ENCODE peak calls at places on chromosomes 13 and 19, in seven cellular contexts. R is ovary, D is A549, C is HepG2, Q is GM12878, U is tibial nerve, J is suprapubic skin. Y is an unnamed sample.

GRCh38 chr19:16263115-16263839 is 61.3 kb upstream of the KLF2 start:
- DNase-seq in U (no peak), J (no peak), Q (no peak), C (no peak), D (no peak), R (no peak), Y (no peak)

GRCh38 chr13:51811920-51812328 is 8.0 kb upstream of the DHRS12 start:
- DNase-seq in U (no peak), R (no peak), D (no peak), C (no peak), J (no peak), Q (no peak), Y (no peak)

GRCh38 chr13:25796474-25796873 is 255.3 kb downstream of the SHISA2 start:
- DNase-seq in J (no peak), C (no peak), D (no peak), U (no peak), R (no peak), Q (no peak), Y (no peak)

GRCh38 chr19:15476334-15476733 is 3.0 kb downstream of the PGLYRP2 start:
- DNase-seq in D (no peak), U (no peak), Q (no peak), R (no peak), J (no peak), C (no peak), Y (no peak)

GRCh38 chr13:25196971-25197370 is 24.9 kb upstream of the AMER2 start:
- DNase-seq in R (no peak), Q (no peak), U (no peak), C (no peak), J (no peak), D (no peak), Y (no peak)

GRCh38 chr19:36898422-36898821 is 17.7 kb downstream of the ZNF829 start:
- DNase-seq in Q (no peak), R (no peak), C (no peak), U (no peak), J (no peak), D (no peak), Y (no peak)

GRCh38 chr13:36212789-36213188 is 1.6 kb downstream of the SOHLH2 start:
- DNase-seq in C (no peak), R (no peak), J (no peak), Q (no peak), D (no peak), U (no peak), Y (no peak)

GRCh38 chr19:5238700-5239099 is 101.9 kb downstream of the PTPRS start:
- DNase-seq in R (no peak), J (no peak), Q (no peak), U (no peak), D (no peak), C (no peak), Y (peak)

GRCh38 chr13:111659236-111659635 is 338.8 kb downstream of the TEX29 start:
- DNase-seq in R (no peak), J (no peak), C (no peak), Q (no peak), U (no peak), D (no peak), Y (no peak)

GRCh38 chr13:76038920-76039716 is 403.0 kb downstream of the LMO7 start:
- DNase-seq in R (no peak), J (no peak), D (no peak), U (no peak), C (no peak), Q (no peak), Y (no peak)

GRCh38 chr13:73984949-73985691 is 149.1 kb downstream of the KLF12 start:
- DNase-seq in R (no peak), C (no peak), U (no peak), J (no peak), Q (no peak), D (no peak), Y (peak)

GRCh38 chr13:113901642-113902041 is 37.8 kb upstream of the GAS6 start:
- DNase-seq in U (no peak), R (no peak), C (no peak), Q (no peak), D (no peak), J (no peak), Y (no peak)

GRCh38 chr13:98300956-98301641 is 124.0 kb upstream of the RNF113B start:
- DNase-seq in Q (no peak), R (no peak), U (no peak), C (peak), J (no peak), D (no peak), Y (no peak)

GRCh38 chr19:1267441-1268391 is 1.4 kb upstream of the CIRBP start:
- DNase-seq in C (no peak), R (peak), U (no peak), Q (no peak), J (peak), D (no peak), Y (no peak)

GRCh38 chr19:1268392-1269064 is 604 bp upstream of the CIRBP start:
- DNase-seq in R (no peak), Q (no peak), J (peak), D (no peak), C (no peak), U (no peak), Y (no peak)

GRCh38 chr19:1269478-1270167 is 491 bp downstream of the CIRBP start:
- DNase-seq in Q (no peak), D (peak), C (peak), J (peak), R (peak), U (peak), Y (peak)

GRCh38 chr19:1270168-1270853 is 1.2 kb downstream of the CIRBP start:
- DNase-seq in D (no peak), R (no peak), C (no peak), U (no peak), Q (no peak), J (no peak), Y (peak)

DNA sequence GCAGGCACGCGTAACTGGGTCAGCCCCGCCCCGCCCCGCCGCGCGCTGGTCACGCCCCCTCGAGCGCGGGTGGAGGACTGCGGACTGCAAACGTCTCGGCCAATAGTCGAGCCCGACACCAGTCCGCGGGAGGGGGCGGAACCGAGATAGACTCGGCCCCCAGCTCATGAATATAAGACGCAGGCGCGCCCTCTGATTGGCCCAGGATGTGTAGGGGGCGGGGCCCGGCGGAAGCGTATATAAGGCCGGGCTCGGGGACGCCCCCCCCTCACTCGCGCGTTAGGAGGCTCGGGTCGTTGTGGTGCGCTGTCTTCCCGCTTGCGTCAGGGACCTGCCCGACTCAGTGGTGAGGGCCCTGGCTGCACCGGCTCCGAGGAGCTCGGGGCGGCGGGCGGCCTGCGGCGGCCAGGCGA is at the start of gene CIRBP:
- DNase-seq in Q (peak), U (peak), R (peak), D (peak), J (peak), C (peak), Y (peak)
- TF ChIP-seq EP300 in Q (no peak), U (peak), R (no peak), D (no peak), J (no peak), C (no peak), Y (no peak)

DNA sequence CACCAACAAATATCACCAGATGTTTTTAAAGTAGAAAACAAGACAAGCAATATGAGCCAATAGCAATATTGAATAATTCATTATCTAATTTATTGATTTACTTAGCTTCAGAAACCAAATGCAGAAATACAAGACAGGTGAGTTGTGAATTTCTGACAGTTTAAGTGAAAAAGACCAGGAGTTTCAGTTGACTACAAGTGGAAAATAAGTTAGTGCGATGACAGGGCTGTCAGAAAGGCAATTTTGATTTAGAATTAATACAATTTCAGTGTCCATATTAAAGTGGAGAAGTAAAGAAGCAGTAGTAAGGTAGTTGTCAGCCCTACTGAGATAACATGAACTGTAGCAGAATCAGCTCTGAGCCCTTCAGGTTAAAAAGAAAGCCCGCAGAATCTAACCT is 1066.7 kb upstream of the ATXN8OS start:
- DNase-seq in Q (no peak), R (no peak), J (no peak), U (no peak), D (no peak), C (no peak), Y (no peak)
- TF ChIP-seq EP300 in Q (no peak), R (no peak), J (no peak), U (no peak), D (no peak), C (no peak), Y (no peak)

GRCh38 chr19:38336638-38337359 is 1.2 kb downstream of the CATSPERG start:
- DNase-seq in R (peak), D (peak), U (peak), Q (peak), J (peak), C (peak), Y (peak)
- TF ChIP-seq EP300 in R (no peak), D (no peak), U (no peak), Q (no peak), J (no peak), C (no peak), Y (no peak)

GRCh38 chr19:596263-596655 is 6.6 kb downstream of the HCN2 start:
- DNase-seq in J (no peak), D (no peak), U (no peak), C (no peak), R (no peak), Q (no peak), Y (no peak)
- TF ChIP-seq EP300 in J (no peak), D (no peak), U (no peak), C (no peak), R (no peak), Q (no peak), Y (no peak)

GRCh38 chr19:3712663-3713531 is 4.7 kb downstream of the TJP3 start:
- DNase-seq in R (no peak), D (no peak), J (no peak), Q (no peak), C (no peak), U (no peak), Y (peak)
- TF ChIP-seq EP300 in R (no peak), D (no peak), J (no peak), Q (no peak), C (no peak), U (no peak), Y (no peak)

GRCh38 chr19:43784251-43784980 is 3.6 kb upstream of the KCNN4 start:
- DNase-seq in R (no peak), D (peak), U (no peak), J (no peak), Q (no peak), C (no peak), Y (peak)
- TF ChIP-seq EP300 in R (no peak), D (no peak), U (no peak), J (no peak), Q (no peak), C (no peak), Y (peak)

Y was measured in upper lobe of left lung.